ENCODE peak calls at places on chromosome 7, in four cellular contexts. M is activated naive CD4-positive, alpha-beta T cell treated with anti-CD3 and anti-CD28 coated beads for 36 hours; H is neural crest cell; X is fibroblast of mammary gland. F is an unnamed sample.
A peak's percentile ranks its signal among the peaks of the same experiment; 100 is the strongest.

GRCh38 chr7:128098629-128099028 is 67.4 kb upstream of the LRRC4 start:
- DNase-seq in M (no peak), H (no peak), X (no peak), F (no peak)

GRCh38 chr7:112707655-112708054 is 82.5 kb downstream of the TMEM168 start:
- DNase-seq in M (no peak), H (no peak), X (no peak), F (no peak)

GRCh38 chr7:96297873-96298272 is 24.0 kb downstream of the SLC25A13 start:
- DNase-seq in M (no peak), H (no peak), X (no peak), F (no peak)

GRCh38 chr7:28687631-28688030 is 270.5 kb downstream of the TRIL start:
- DNase-seq in M (no peak), H (no peak), X (no peak), F (no peak)

GRCh38 chr7:132292803-132293202 is 283.5 kb downstream of the PLXNA4 start:
- DNase-seq in M (no peak), H (no peak), X (no peak), F (no peak)

GRCh38 chr7:82330706-82331220 is 112.8 kb downstream of the CACNA2D1 start:
- DNase-seq in M (no peak), H (no peak), X (no peak), F (no peak)

GRCh38 chr7:130960208-130960988 is 226.4 kb upstream of the KLF14 start:
- DNase-seq in M (peak; percentile 81), H (no peak), X (peak; percentile 99), F (no peak)

GRCh38 chr7:23072043-23072442 is 33.5 kb upstream of the KLHL7 start:
- DNase-seq in M (no peak), H (no peak), X (peak; percentile 54), F (no peak)

GRCh38 chr7:157523371-157523765 is 186.6 kb downstream of the DNAJB6 start:
- DNase-seq in M (no peak), H (no peak), X (no peak), F (no peak)

GRCh38 chr7:17041324-17041723 is 159.5 kb upstream of the AGR3 start:
- DNase-seq in M (no peak), H (no peak), X (peak; percentile 88), F (no peak)

GRCh38 chr7:55477781-55478374 is 94.4 kb downstream of the VOPP1 start:
- DNase-seq in M (no peak), H (no peak), X (peak; percentile 87), F (no peak)

GRCh38 chr7:6142871-6143380 is 111.8 kb downstream of the ANKRD61 start:
- DNase-seq in M (no peak), H (no peak), X (no peak), F (no peak)

GRCh38 chr7:6435486-6436384 is 12.0 kb downstream of the DAGLB start:
- DNase-seq in M (peak; percentile 95), H (peak; percentile 94), X (peak; percentile 82), F (peak; percentile 75)

GRCh38 chr7:98569606-98570337 is 47.3 kb upstream of the NPTX2 start:
- DNase-seq in M (no peak), H (no peak), X (no peak), F (no peak)

F was measured in neuronal stem cell.